ENCODE peak calls at places on chromosomes 2 and 18, in four cellular contexts. J is AG04450, U is transverse colon, E is PC-3. G is an unnamed sample.

GRCh38 chr2:33291278-33292013 is 185.0 kb upstream of the RASGRP3 start:
- DNase-seq in J (peak), U (no peak), E (peak), G (no peak)

GRCh38 chr18:25349926-25350560 is 1.9 kb downstream of the ZNF521 start:
- DNase-seq in J (no peak), U (no peak), E (no peak), G (no peak)

GRCh38 chr18:50629148-50629631 is 69.3 kb downstream of the MAPK4 start:
- DNase-seq in J (no peak), U (no peak), E (peak), G (peak)

GRCh38 chr18:61581578-61582204 is 248.5 kb downstream of the CDH20 start:
- DNase-seq in J (no peak), U (peak), E (peak), G (no peak)

GRCh38 chr2:88755836-88756235 is 64.4 kb downstream of the RPIA start:
- DNase-seq in J (no peak), U (no peak), E (no peak), G (no peak)

GRCh38 chr2:183264890-183265535 is 140.8 kb downstream of the NUP35 start:
- DNase-seq in J (no peak), U (no peak), E (no peak), G (no peak)

GRCh38 chr2:27281855-27282559 is at the start of gene TRIM54:
- DNase-seq in J (no peak), U (no peak), E (peak), G (no peak)

GRCh38 chr2:232538671-232539070 is 821 bp upstream of the CHRNG start:
- DNase-seq in J (no peak), U (no peak), E (no peak), G (no peak)

GRCh38 chr2:240605867-240606743 is 19.2 kb upstream of the GPR35 start:
- DNase-seq in J (no peak), U (no peak), E (no peak), G (no peak)

GRCh38 chr2:54386993-54387590 is 69.0 kb upstream of the SPTBN1 start:
- DNase-seq in J (no peak), U (no peak), E (no peak), G (no peak)

GRCh38 chr2:221911890-221912289 is 339.8 kb upstream of the EPHA4 start:
- DNase-seq in J (no peak), U (no peak), E (no peak), G (no peak)

GRCh38 chr18:68991281-68991680 is 193.4 kb downstream of the CCDC102B start:
- DNase-seq in J (no peak), U (no peak), E (peak), G (no peak)

GRCh38 chr18:60200558-60200957 is 172.0 kb downstream of the MC4R start:
- DNase-seq in J (no peak), U (no peak), E (no peak), G (no peak)

GRCh38 chr2:73426161-73426560 is 40.5 kb downstream of the ALMS1 start:
- DNase-seq in J (no peak), U (no peak), E (no peak), G (no peak)

GRCh38 chr18:39675358-39675757 is 2109.8 kb upstream of the CELF4 start:
- DNase-seq in J (peak), U (no peak), E (peak), G (no peak)

GRCh38 chr2:109265369-109265768 is 136.4 kb downstream of the SH3RF3 start:
- DNase-seq in J (no peak), U (no peak), E (no peak), G (no peak)

GRCh38 chr2:136393515-136393914 is 275.6 kb upstream of the CXCR4 start:
- DNase-seq in J (no peak), U (no peak), E (no peak), G (no peak)

DNA sequence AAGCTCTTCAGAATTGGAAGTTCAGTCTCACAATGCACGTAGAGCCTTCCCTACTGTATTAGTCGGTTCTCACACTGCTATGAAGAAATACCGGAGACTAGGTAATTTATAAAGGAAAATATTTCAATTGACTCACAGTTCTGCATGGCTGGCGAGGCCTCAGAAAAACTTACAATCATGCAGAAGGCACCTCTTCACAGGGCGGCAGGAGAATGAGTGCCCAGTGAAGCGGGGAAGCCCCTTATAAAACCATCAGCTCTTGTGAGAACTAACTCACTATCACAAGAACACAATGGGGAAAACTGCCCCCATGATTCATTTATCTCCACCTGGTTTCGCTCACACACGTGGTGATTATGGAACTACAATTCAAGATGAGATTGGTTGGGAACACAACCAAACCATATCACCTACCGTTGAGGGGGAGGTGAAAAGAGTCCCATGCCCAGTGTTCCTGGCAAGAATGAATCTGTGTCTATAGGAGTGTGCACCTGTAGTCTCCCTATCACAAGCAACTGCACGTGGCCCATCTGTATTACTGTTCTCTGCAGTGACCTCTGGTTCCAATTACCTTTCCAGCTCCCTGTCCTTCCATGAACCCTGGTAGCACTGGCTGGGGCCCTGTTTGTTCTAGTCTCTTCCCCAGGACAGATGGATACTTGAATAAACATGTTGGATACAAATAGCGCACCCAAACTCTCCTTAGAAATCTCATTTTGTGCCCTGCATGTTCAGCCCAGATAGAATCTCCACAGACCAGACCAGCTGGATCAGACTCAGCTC is 44.4 kb upstream of the ATL2 start:
- DNase-seq in J (no peak), U (no peak), E (no peak), G (no peak)
- H3K27ac ChIP-seq in J (no peak), U (no peak), E (no peak), G (no peak)

DNA sequence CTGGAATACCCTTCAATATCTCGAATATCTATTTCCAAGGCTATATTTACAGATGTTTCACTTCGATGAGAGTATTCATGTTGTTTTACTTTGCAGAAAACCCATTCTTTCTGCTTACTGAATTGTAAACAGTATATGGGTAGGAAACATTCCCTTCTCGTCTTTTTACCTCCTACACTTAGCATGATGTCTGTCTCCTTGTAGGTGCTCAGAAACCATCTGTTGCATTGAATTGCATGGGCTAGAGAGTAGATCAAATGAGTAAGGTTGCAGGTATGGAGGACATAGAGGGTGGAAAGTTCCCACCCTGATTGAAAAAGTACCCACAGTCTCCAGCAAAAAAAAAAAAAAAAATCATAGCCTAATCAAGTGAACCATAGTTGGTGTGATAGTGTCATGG is 1.8 kb downstream of the CYTIP start:
- DNase-seq in J (no peak), U (no peak), E (no peak), G (no peak)
- H3K27ac ChIP-seq in J (no peak), U (peak), E (no peak), G (no peak)

DNA sequence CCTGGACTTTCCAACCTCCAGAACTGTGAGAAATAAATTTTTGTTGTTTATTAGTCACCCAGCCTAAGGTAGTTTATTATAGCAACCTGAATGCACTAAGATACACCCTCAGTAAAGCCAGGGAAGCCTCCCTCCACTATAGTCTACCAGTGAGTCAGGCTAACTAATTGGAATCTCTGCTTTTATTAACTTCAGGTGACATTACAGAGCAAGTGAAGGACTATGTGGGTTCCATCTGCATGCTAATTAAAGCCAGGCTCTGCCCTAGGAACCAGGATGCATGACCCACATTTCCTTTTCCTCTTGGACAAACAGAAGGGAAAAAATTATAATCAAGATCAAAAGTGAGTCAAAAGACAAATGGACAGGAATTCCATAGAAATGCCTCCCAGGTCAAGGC is 56.1 kb downstream of the ZC3H8 start:
- DNase-seq in J (no peak), U (no peak), E (no peak), G (no peak)
- H3K27ac ChIP-seq in J (no peak), U (no peak), E (no peak), G (no peak)

GRCh38 chr18:73458186-73458964 is 590.6 kb upstream of the NETO1 start:
- DNase-seq in J (no peak), U (no peak), E (no peak), G (no peak)
- H3K27ac ChIP-seq in J (no peak), U (no peak), E (no peak), G (no peak)

DNA sequence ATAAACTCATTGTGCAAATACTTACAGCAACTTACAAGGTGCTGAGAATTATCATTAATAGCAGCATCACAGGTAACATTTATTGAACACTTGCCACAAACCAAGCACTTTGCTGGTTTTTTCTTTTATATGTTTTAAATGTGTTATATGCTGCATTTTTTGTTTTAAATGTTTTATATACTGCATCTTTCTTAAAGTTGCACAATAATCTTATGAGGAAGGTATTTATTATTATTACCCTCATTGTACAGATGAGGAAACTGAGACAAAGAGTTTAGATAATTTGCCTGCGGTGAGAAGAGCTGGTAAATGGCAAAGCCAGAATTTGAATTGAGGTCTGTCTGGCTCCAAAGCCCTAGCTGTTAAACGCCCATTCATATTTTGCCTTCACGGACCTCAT is 52.2 kb upstream of the RIOK3 start:
- DNase-seq in J (no peak), U (no peak), E (no peak), G (no peak)
- H3K27ac ChIP-seq in J (no peak), U (no peak), E (no peak), G (no peak)

GRCh38 chr18:35580748-35581534 is 599 bp upstream of the GALNT1 start:
- DNase-seq in J (peak), U (peak), E (peak), G (no peak)

GRCh38 chr18:35581555-35582309 is at the start of gene GALNT1:
- DNase-seq in J (no peak), U (no peak), E (no peak), G (no peak)

GRCh38 chr18:35585608-35586007 is 4.1 kb downstream of the GALNT1 start:
- DNase-seq in J (no peak), U (no peak), E (no peak), G (no peak)

GRCh38 chr18:35582899-35583558 is 1.5 kb downstream of the GALNT1 start:
- DNase-seq in J (no peak), U (no peak), E (peak), G (no peak)

DNA sequence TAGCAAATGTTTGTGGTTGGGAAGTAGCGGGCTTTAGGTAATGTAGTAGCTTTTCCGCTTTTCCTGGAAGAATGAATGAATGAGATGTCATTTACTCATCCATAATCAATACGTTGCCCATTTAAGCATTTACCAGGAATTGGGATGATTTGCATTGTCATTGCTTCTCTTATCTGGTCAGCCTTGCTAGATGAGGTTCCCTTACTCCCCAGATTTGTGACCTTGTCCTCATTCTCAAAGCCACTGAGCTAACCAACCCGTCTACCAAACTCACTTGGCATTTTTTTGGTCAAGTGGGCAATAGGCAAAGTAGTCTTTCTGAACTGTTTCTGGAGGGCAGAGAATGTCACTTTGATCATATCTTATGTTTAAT is 756 bp downstream of the GALNT1 start:
- DNase-seq in J (no peak), U (no peak), E (no peak), G (no peak)
- H3K27ac ChIP-seq in J (no peak), U (peak), E (no peak), G (peak)

GRCh38 chr18:77113361-77114069 is 19.1 kb downstream of the MBP start:
- DNase-seq in J (no peak), U (no peak), E (no peak), G (no peak)

GRCh38 chr18:77112161-77112801 is 20.3 kb downstream of the MBP start:
- DNase-seq in J (no peak), U (no peak), E (no peak), G (no peak)

GRCh38 chr18:77110400-77110799 is 22.2 kb downstream of the MBP start:
- DNase-seq in J (no peak), U (no peak), E (no peak), G (no peak)

GRCh38 chr18:77110936-77111335 is 21.6 kb downstream of the MBP start:
- DNase-seq in J (no peak), U (no peak), E (no peak), G (no peak)

DNA sequence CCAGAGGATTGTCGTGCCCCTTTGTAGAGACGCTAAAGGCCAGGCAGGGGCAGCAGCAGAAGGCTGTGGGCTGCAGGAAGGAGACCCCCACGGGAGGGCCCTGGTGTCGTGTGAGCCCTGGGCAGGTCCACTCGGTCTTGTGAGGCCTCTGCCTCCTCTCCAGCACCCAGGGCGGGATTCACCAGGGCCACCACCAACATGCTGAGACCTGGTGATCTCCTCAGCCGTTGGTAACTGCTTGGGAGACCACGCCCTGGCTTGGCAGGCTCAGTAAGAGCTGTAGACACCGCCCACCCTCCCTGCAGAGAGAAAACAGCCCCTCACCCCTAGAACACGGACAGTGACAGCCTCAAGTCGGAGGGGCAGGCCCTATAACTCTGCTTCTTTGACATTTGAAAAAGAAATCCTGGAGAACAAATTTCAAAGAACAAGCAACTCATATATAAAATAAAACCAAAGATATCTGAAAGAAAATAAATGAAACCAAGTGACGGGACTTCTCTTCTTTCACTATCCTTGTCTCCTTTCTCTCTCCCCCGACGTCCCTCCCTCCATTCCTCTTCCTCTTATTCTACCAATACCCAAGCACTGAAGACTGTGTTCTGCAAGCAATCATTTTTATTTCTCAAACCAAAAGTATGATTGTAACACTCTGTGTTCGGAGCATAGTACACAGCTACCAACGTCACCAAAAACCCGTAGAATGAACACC is 21.0 kb downstream of the MBP start:
- DNase-seq in J (no peak), U (no peak), E (no peak), G (no peak)
- H3K27ac ChIP-seq in J (no peak), U (peak), E (no peak), G (no peak)

G was measured in epithelial cell of prostate.